ENCODE peak calls at places on chromosome 20, in eight cellular contexts. R, G, X, H, B, K, F and Q are unnamed samples.

GRCh38 chr20:53466279-53466678 is 127.4 kb downstream of the ZNF217 start:
- DNase-seq in X (no peak), F (no peak), G (no peak), H (no peak), B (no peak), K (no peak), R (no peak), Q (no peak)

GRCh38 chr20:17647391-17648305 is 34.4 kb downstream of the RRBP1 start:
- DNase-seq in R (no peak), F (peak; percentile 51), K (no peak), H (no peak), G (no peak), B (no peak), X (no peak), Q (peak; percentile 18)

GRCh38 chr20:10984294-10984693 is 310.5 kb upstream of the JAG1 start:
- DNase-seq in G (no peak), X (no peak), B (no peak), H (no peak), R (no peak), F (no peak), K (peak; percentile 38), Q (no peak)

GRCh38 chr20:56636701-56637100 is 7.6 kb downstream of the TFAP2C start:
- DNase-seq in R (no peak), K (no peak), X (no peak), F (no peak), H (no peak), G (no peak), B (no peak), Q (no peak)

GRCh38 chr20:9348746-9349145 is 165.6 kb upstream of the LAMP5 start:
- DNase-seq in B (no peak), K (no peak), G (no peak), F (no peak), H (no peak), R (no peak), X (no peak), Q (no peak)

GRCh38 chr20:14865169-14865568 is 527.8 kb upstream of the FLRT3 start:
- DNase-seq in B (no peak), G (no peak), R (no peak), K (no peak), H (no peak), F (no peak), X (no peak), Q (no peak)

GRCh38 chr20:36301359-36302119 is 4.6 kb upstream of the DLGAP4 start:
- DNase-seq in B (no peak), H (no peak), G (no peak), K (no peak), R (no peak), X (no peak), F (no peak), Q (no peak)

GRCh38 chr20:56453347-56453746 is 15.1 kb upstream of the RTF2 start:
- DNase-seq in B (no peak), H (no peak), X (peak; percentile 36), K (no peak), F (no peak), G (no peak), R (peak; percentile 79), Q (no peak)

GRCh38 chr20:34091637-34092200 is 20.3 kb downstream of the EIF2S2 start:
- DNase-seq in F (no peak), R (no peak), X (no peak), K (no peak), B (no peak), G (no peak), H (no peak), Q (no peak)

GRCh38 chr20:34088871-34089479 is 23.1 kb downstream of the EIF2S2 start:
- DNase-seq in X (no peak), B (no peak), R (no peak), H (no peak), K (no peak), F (no peak), G (no peak), Q (no peak)

GRCh38 chr20:34088305-34088870 is 23.7 kb downstream of the EIF2S2 start:
- DNase-seq in R (no peak), H (no peak), B (no peak), G (no peak), K (no peak), F (no peak), X (no peak), Q (no peak)

GRCh38 chr20:34090645-34091044 is 21.4 kb downstream of the EIF2S2 start:
- DNase-seq in H (no peak), R (no peak), X (no peak), F (no peak), B (no peak), G (no peak), K (no peak), Q (no peak)

GRCh38 chr20:34089655-34090324 is 22.3 kb downstream of the EIF2S2 start:
- DNase-seq in G (peak; percentile 34), F (no peak), K (no peak), B (no peak), H (no peak), R (no peak), X (no peak), Q (no peak)
- H3K27ac ChIP-seq in G (peak overlapping the region; percentile 42), F (no peak overlapping the region), K (no peak overlapping the region), B (no peak overlapping the region), H (no peak overlapping the region), R (no peak overlapping the region), X (no peak overlapping the region), Q (no peak overlapping the region)

GRCh38 chr20:49356676-49357075 is 78.8 kb upstream of the ZNFX1 start:
- DNase-seq in X (no peak), H (no peak), G (no peak), B (no peak), F (no peak), R (no peak), K (no peak), Q (no peak)

GRCh38 chr20:49354673-49355072 is 76.8 kb upstream of the ZNFX1 start:
- DNase-seq in G (no peak), B (no peak), F (no peak), K (no peak), H (no peak), X (no peak), R (no peak), Q (no peak)

GRCh38 chr20:49351775-49352174 is 73.9 kb upstream of the ZNFX1 start:
- DNase-seq in R (no peak), X (no peak), G (no peak), B (no peak), H (no peak), K (no peak), F (no peak), Q (no peak)

GRCh38 chr20:49352821-49353220 is 75.0 kb upstream of the ZNFX1 start:
- DNase-seq in H (no peak), B (no peak), X (no peak), K (no peak), R (no peak), G (no peak), F (no peak), Q (no peak)

GRCh38 chr20:49353348-49353747 is 75.5 kb upstream of the ZNFX1 start:
- DNase-seq in X (no peak), H (no peak), K (no peak), G (no peak), B (no peak), F (no peak), R (no peak), Q (no peak)
- H3K27ac ChIP-seq in X (no peak overlapping the region), H (no peak overlapping the region), K (no peak overlapping the region), G (no peak overlapping the region), B (no peak overlapping the region), F (no peak overlapping the region), R (no peak overlapping the region), Q (no peak overlapping the region)

DNA sequence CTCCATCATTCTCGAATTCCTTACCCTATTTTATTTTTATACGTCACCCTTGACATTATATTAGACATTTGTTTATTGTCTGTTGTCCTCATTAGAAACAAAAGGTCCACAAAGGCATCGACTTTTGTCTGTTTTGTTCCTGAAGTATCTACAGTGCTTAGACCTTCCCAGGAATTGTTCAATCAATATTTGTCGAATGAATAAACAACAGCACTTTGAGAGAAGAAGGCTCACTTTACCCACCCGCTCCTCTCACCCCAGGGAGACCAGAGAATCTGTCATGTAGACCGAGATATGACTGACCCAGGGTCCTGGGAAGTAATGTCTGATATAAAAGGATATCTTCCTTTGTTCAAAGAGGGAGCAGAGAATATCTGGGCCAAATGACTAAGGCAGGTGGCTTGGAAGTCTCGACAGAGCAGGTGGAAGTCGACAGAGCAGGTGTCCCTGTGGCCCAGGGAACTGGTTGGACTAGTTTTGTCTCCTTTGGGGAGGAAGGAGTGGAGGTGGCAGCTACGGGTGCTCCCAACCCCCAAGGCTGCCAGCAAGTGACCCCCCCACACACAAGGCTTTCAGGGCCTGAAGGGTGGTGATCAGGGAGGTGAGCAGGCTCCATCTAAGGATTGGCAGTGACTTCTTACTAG is 14.8 kb upstream of the CHMP4B start:
- DNase-seq in X (no peak), R (no peak), K (peak; percentile 73), B (no peak), F (peak; percentile 75), H (no peak), G (no peak), Q (no peak)
- H3K27ac ChIP-seq in X (no peak overlapping the region), R (no peak overlapping the region), K (peak overlapping the region; percentile 46), B (no peak overlapping the region), F (peak overlapping the region; percentile 51), H (no peak overlapping the region), G (no peak overlapping the region), Q (no peak overlapping the region)

GRCh38 chr20:50693001-50693400 is 1.7 kb upstream of the RIPOR3 start:
- DNase-seq in R (no peak), H (no peak), F (no peak), B (no peak), K (no peak), X (no peak), G (no peak), Q (no peak)

GRCh38 chr20:50692553-50692933 is 1.2 kb upstream of the RIPOR3 start:
- DNase-seq in R (no peak), K (no peak), H (no peak), F (no peak), G (no peak), B (no peak), X (no peak), Q (no peak)

GRCh38 chr20:50690979-50691584 is at the start of gene RIPOR3:
- DNase-seq in K (no peak), R (no peak), B (no peak), G (no peak), H (no peak), X (no peak), F (no peak), Q (no peak)

GRCh38 chr20:50690562-50690978 is 772 bp downstream of the RIPOR3 start:
- DNase-seq in B (no peak), K (no peak), H (no peak), F (no peak), X (no peak), R (no peak), G (no peak), Q (no peak)

DNA sequence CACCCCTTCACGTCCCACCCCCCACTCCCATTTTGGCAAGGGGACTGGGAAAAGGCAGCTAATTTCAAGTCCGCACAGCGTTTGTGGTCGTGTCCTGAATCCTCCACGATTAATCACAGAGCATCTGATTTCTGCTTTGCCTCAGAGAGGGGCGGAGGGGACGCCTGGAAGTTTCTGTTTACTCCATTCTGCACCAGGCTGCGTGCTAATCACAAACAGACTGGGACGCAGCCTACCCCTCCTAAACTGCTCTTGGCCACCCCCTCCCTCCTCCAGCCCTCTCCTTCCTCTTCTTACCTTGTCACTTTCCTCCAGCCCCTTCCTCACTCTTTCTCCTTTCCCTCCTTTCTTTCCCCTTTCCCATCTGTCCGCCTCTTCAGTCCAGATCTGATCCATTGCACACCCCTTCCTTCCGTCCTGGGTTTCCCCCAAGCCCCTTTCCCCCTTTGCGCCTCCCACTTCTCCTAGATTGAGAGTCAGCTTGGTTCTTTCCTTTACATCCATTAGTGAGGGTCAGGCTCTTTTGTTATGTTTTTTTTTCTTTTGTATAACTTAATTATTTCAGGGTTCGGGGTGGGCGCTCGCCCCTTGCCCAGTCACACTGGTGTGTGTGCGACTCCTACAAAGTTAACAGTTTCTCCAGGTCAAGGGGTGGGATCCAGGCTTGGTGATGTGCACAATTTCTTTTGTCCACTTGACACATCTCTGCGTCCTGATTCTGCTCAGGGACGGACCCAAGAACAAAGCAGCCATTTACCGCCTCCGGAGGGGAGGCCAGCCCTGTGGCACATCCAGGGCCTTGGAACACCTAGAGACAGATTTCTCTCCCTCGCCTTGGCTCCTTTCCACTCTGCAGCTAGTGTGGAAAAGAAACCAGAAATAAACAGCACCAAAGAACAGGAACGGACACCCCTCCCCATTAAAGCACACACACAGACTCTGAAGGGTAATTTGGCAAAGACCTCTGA is 527 bp upstream of the RIPOR3 start:
- DNase-seq in F (no peak), X (no peak), B (peak; percentile 19), H (no peak), R (no peak), K (no peak), G (no peak), Q (no peak)
- H3K27ac ChIP-seq in F (peak overlapping the region; percentile 47), X (no peak overlapping the region), B (peak overlapping the region; percentile 85), H (no peak overlapping the region), R (no peak overlapping the region), K (peak overlapping the region; percentile 72), G (peak overlapping the region; percentile 13), Q (no peak overlapping the region)